ENCODE peak calls at places on chromosome 7, in seven cellular contexts. N is activated T-cell treated with anti-CD3 and anti-CD28 coated beads for 1 hour; B is iPS-NIHi11; D is stimulated activated CD8-positive, alpha-beta memory T cell treated with anti-CD3 and anti-CD28 coated beads, Interleukin-12 subunit alpha, Interleukin-12 subunit beta, amount 100 ng/mL, for 4 hours; J is thoracic aorta; S is H7; L is amygdala. G is an unnamed sample.

GRCh38 chr7:55965805-55966421 is 1.5 kb downstream of the NIPSNAP2 start:
- DNase-seq in B (no peak), J (no peak), D (no peak), S (no peak), L (no peak), N (no peak), G (peak; percentile 83)

GRCh38 chr7:6495597-6496262 is 48.0 kb upstream of the DAGLB start:
- DNase-seq in S (no peak), D (no peak), B (no peak), J (no peak), N (no peak), L (no peak), G (no peak)

GRCh38 chr7:124992881-124993562 is 63.4 kb upstream of the POT1 start:
- DNase-seq in D (no peak), J (peak; percentile 6), N (no peak), B (no peak), L (no peak), S (no peak), G (no peak)

GRCh38 chr7:69813637-69814240 is 215.5 kb downstream of the AUTS2 start:
- DNase-seq in L (no peak), B (no peak), J (no peak), S (no peak), D (no peak), N (no peak), G (no peak)

GRCh38 chr7:3431306-3431705 is 130.3 kb downstream of the SDK1 start:
- DNase-seq in N (no peak), J (no peak), D (no peak), B (no peak), S (no peak), L (no peak), G (no peak)

GRCh38 chr7:5827755-5828154 is 46.3 kb upstream of the RNF216 start:
- DNase-seq in N (peak; percentile 28), D (no peak), J (no peak), L (no peak), S (peak; percentile 59), B (peak; percentile 44), G (no peak)

GRCh38 chr7:75639893-75640600 is 98.7 kb downstream of the HIP1 start:
- DNase-seq in N (no peak), D (no peak), S (no peak), B (no peak), J (no peak), L (no peak), G (no peak)

GRCh38 chr7:57772126-57772924 is 322.3 kb downstream of the ZNF716 start:
- DNase-seq in J (no peak), L (no peak), D (no peak), B (no peak), N (no peak), S (no peak), G (no peak)

GRCh38 chr7:147569514-147569913 is 1021.1 kb upstream of the C7orf33 start:
- DNase-seq in S (no peak), D (no peak), B (no peak), J (no peak), L (no peak), N (no peak), G (no peak)

GRCh38 chr7:636396-636795 is 90.1 kb upstream of the DNAAF5 start:
- DNase-seq in J (no peak), B (peak; percentile 66), L (no peak), N (peak; percentile 33), D (peak; percentile 26), S (peak; percentile 77), G (no peak)

GRCh38 chr7:140902305-140902953 is 22.3 kb downstream of the BRAF start:
- DNase-seq in J (no peak), S (no peak), B (no peak), N (no peak), L (no peak), D (no peak), G (no peak)

GRCh38 chr7:18694484-18694883 is 198.9 kb downstream of the HDAC9 start:
- DNase-seq in N (no peak), J (no peak), S (no peak), B (no peak), L (no peak), D (no peak), G (no peak)

GRCh38 chr7:44222776-44223261 is 22.0 kb downstream of the YKT6 start:
- DNase-seq in N (no peak), D (no peak), L (no peak), B (no peak), J (no peak), S (no peak), G (no peak)

GRCh38 chr7:24617957-24618616 is 44.8 kb downstream of the PALS2 start:
- DNase-seq in S (no peak), J (no peak), B (no peak), D (no peak), N (no peak), L (no peak), G (no peak)

GRCh38 chr7:43645699-43646226 is 62.9 kb downstream of the STK17A start:
- DNase-seq in N (no peak), B (no peak), J (no peak), S (no peak), L (no peak), D (no peak), G (no peak)

GRCh38 chr7:105775580-105775979 is 100.8 kb downstream of the ATXN7L1 start:
- DNase-seq in J (no peak), D (no peak), B (no peak), N (no peak), S (no peak), L (no peak), G (no peak)

GRCh38 chr7:5634107-5634950 is 147.1 kb downstream of the RNF216 start:
- DNase-seq in L (no peak), B (peak; percentile 82), D (no peak), S (peak; percentile 76), N (no peak), J (no peak), G (peak; percentile 59)

GRCh38 chr7:134695321-134695860 is 48.7 kb downstream of the BPGM start:
- DNase-seq in L (no peak), D (no peak), B (peak; percentile 28), S (no peak), J (no peak), N (no peak), G (no peak)

GRCh38 chr7:115136796-115137443 is 215.0 kb downstream of the MDFIC start:
- DNase-seq in J (no peak), D (no peak), L (no peak), S (no peak), N (no peak), B (no peak), G (no peak)

GRCh38 chr7:50646069-50646468 is 80.9 kb upstream of the DDC start:
- DNase-seq in B (no peak), S (no peak), L (no peak), D (no peak), N (no peak), J (no peak), G (no peak)

GRCh38 chr7:116591202-116592040 is 66.6 kb downstream of the CAV1 start:
- DNase-seq in S (no peak), B (no peak), L (peak; percentile 13), D (no peak), N (no peak), J (no peak), G (no peak)

GRCh38 chr7:151836191-151836926 is 40.6 kb downstream of the PRKAG2 start:
- DNase-seq in S (no peak), D (no peak), N (no peak), L (no peak), B (no peak), J (no peak), G (no peak)

GRCh38 chr7:5467645-5468044 is 44.0 kb upstream of the TNRC18 start:
- DNase-seq in D (no peak), S (no peak), N (no peak), L (no peak), J (no peak), B (no peak), G (no peak)

GRCh38 chr7:1691601-1692499 is 21.8 kb downstream of the ELFN1 start:
- DNase-seq in N (no peak), D (no peak), B (peak; percentile 13), S (peak; percentile 36), L (peak; percentile 19), J (no peak), G (no peak)